ENCODE peak calls at places on chromosomes 4 and X, in five cellular contexts. K is stimulated activated CD8-positive, alpha-beta memory T cell treated with anti-CD3 and anti-CD28 coated beads, Interleukin-15, amount 100 ng/mL, for 4 hours; A is GM18507; E is hypothalamus; R is T-helper 1 cell. F is an unnamed sample.

GRCh38 chr4:111778543-111778942 is 366.7 kb upstream of the FAM241A start:
- DNase-seq in K (no peak), A (no peak), E (no peak), R (no peak), F (no peak)

GRCh38 chr4:71147261-71147660 is 153.8 kb downstream of the DCK start:
- DNase-seq in K (no peak), A (no peak), E (no peak), R (no peak), F (no peak)

GRCh38 chr4:25162566-25162965 is 2.3 kb upstream of the SEPSECS start:
- DNase-seq in K (no peak), A (no peak), E (no peak), R (no peak), F (no peak)

GRCh38 chr4:150217804-150218203 is 139.6 kb downstream of the DCLK2 start:
- DNase-seq in K (no peak), A (no peak), E (peak), R (no peak), F (peak)

GRCh38 chrX:119605398-119605738 is 856 bp downstream of the NKRF start:
- DNase-seq in K (no peak), A (no peak), E (no peak), R (no peak), F (peak)

GRCh38 chr4:70667710-70668535 is 1.6 kb upstream of the JCHAIN start:
- DNase-seq in K (no peak), A (no peak), E (no peak), R (no peak), F (no peak)

GRCh38 chr4:134337584-134337983 is 136.0 kb upstream of the PABPC4L start:
- DNase-seq in K (no peak), A (no peak), E (no peak), R (no peak), F (no peak)

GRCh38 chrX:101485212-101486064 is at the start of gene ARMCX4:
- DNase-seq in K (peak), A (no peak), E (peak), R (no peak), F (peak)

GRCh38 chrX:11180571-11180970 is 69.4 kb downstream of the HCCS start:
- DNase-seq in K (no peak), A (no peak), E (no peak), R (no peak), F (no peak)

GRCh38 chrX:152641996-152642395 is 4.3 kb downstream of the GABRQ start:
- DNase-seq in K (no peak), A (no peak), E (peak), R (no peak), F (peak)

GRCh38 chr4:162931257-162931648 is 235.4 kb downstream of the NAF1 start:
- DNase-seq in K (no peak), A (no peak), E (no peak), R (no peak), F (no peak)

GRCh38 chr4:59960143-59960542 is 1240.0 kb upstream of the ADGRL3 start:
- DNase-seq in K (no peak), A (no peak), E (no peak), R (no peak), F (no peak)

GRCh38 chrX:13761606-13762005 is 27.1 kb downstream of the OFD1 start:
- DNase-seq in K (no peak), A (no peak), E (no peak), R (no peak), F (no peak)

GRCh38 chrX:39725928-39726619 is 371.7 kb downstream of the BCOR start:
- DNase-seq in K (no peak), A (no peak), E (no peak), R (no peak), F (no peak)

GRCh38 chrX:41180194-41180902 is 95.1 kb downstream of the USP9X start:
- DNase-seq in K (peak), A (no peak), E (peak), R (no peak), F (peak)

GRCh38 chr4:186931519-186931918 is 207.9 kb upstream of the FAT1 start:
- DNase-seq in K (no peak), A (no peak), E (no peak), R (no peak), F (no peak)

GRCh38 chrX:53288173-53288572 is 6.8 kb upstream of the IQSEC2 start:
- DNase-seq in K (no peak), A (no peak), E (peak), R (no peak), F (peak)

GRCh38 chr4:19748470-19748869 is 503.2 kb upstream of the SLIT2 start:
- DNase-seq in K (no peak), A (no peak), E (no peak), R (no peak), F (no peak)

GRCh38 chrX:154036513-154036912 is 16.8 kb upstream of the IRAK1 start:
- DNase-seq in K (no peak), A (no peak), E (no peak), R (no peak), F (no peak)

GRCh38 chrX:45851434-45851991 is 650.8 kb upstream of the DIPK2B start:
- DNase-seq in K (peak), A (no peak), E (no peak), R (peak), F (no peak)

GRCh38 chr4:120291541-120291940 is 224.9 kb upstream of the MAD2L1 start:
- DNase-seq in K (no peak), A (no peak), E (no peak), R (no peak), F (no peak)

GRCh38 chrX:103483720-103484119 is 35.6 kb downstream of the RAB40A start:
- DNase-seq in K (no peak), A (no peak), E (no peak), R (no peak), F (no peak)

GRCh38 chr4:3261411-3262207 is 12.7 kb downstream of the MSANTD1 start:
- DNase-seq in K (no peak), A (no peak), E (no peak), R (no peak), F (no peak)